ENCODE peak calls at places on chromosomes 6 and 20, in ten cellular contexts. U is fibroblast of mammary gland, Q is AG09309, X is prostate gland, I is IMR-90, D is cardiac muscle cell, F is psoas muscle, M is stomach, S is tibial nerve, O is AG04450. K is an unnamed sample.

GRCh38 chr20:38084425-38084951 is 50.9 kb downstream of the RPRD1B start:
- DNase-seq in M (no peak), I (peak), Q (no peak), X (peak), F (no peak), D (peak), O (peak), S (no peak), U (no peak), K (peak)

GRCh38 chr6:157005940-157006339 is 228.8 kb downstream of the ARID1B start:
- DNase-seq in S (no peak), U (no peak), I (no peak), Q (no peak), D (no peak), M (no peak), X (no peak), O (no peak), F (no peak), K (no peak)

GRCh38 chr20:33668087-33668790 is 1.5 kb downstream of the ACTL10 start:
- DNase-seq in D (no peak), I (no peak), O (no peak), F (no peak), S (peak), Q (no peak), M (peak), X (no peak), U (no peak), K (no peak)

GRCh38 chr6:111597687-111598086 is 8.0 kb downstream of the TRAF3IP2 start:
- DNase-seq in M (no peak), F (no peak), O (no peak), S (no peak), D (no peak), Q (no peak), I (no peak), U (no peak), X (no peak), K (no peak)

GRCh38 chr20:63791497-63792156 is 39.4 kb downstream of the ZBTB46 start:
- DNase-seq in S (no peak), F (no peak), M (no peak), X (no peak), Q (no peak), U (no peak), I (no peak), D (peak), O (no peak), K (no peak)

GRCh38 chr6:160015778-160016684 is 47.1 kb downstream of the IGF2R start:
- DNase-seq in S (no peak), O (no peak), D (no peak), X (no peak), I (no peak), M (no peak), Q (no peak), F (no peak), U (no peak), K (no peak)

GRCh38 chr6:158660331-158660730 is 10.5 kb downstream of the SYTL3 start:
- DNase-seq in Q (no peak), M (peak), S (no peak), X (peak), F (no peak), O (no peak), I (no peak), U (peak), D (peak), K (no peak)

GRCh38 chr6:20211941-20212391 is 303 bp downstream of the MBOAT1 start:
- DNase-seq in O (no peak), I (no peak), U (no peak), Q (no peak), D (peak), F (no peak), S (no peak), M (peak), X (peak), K (no peak)

GRCh38 chr20:4017051-4017702 is 1.8 kb upstream of the RNF24 start:
- DNase-seq in I (no peak), U (no peak), X (no peak), O (no peak), S (no peak), Q (no peak), M (no peak), D (no peak), F (no peak), K (no peak)

GRCh38 chr6:35071347-35071994 is 69.7 kb downstream of the TCP11 start:
- DNase-seq in X (no peak), S (no peak), M (no peak), U (no peak), O (no peak), D (no peak), Q (no peak), I (no peak), F (peak), K (no peak)

GRCh38 chr6:41505084-41506049 is 40.8 kb upstream of the FOXP4 start:
- DNase-seq in S (peak), X (peak), I (peak), F (peak), O (peak), Q (peak), D (peak), U (peak), M (peak), K (peak)

GRCh38 chr6:54876365-54876764 is 29.8 kb downstream of the FAM83B start:
- DNase-seq in S (no peak), I (no peak), D (no peak), F (no peak), X (no peak), M (no peak), O (no peak), U (no peak), Q (no peak), K (no peak)

GRCh38 chr20:50724851-50725721 is 6.3 kb upstream of the PARD6B start:
- DNase-seq in X (no peak), Q (peak), U (peak), O (peak), S (peak), M (peak), I (peak), D (peak), F (peak), K (peak)

GRCh38 chr6:129136751-129137150 is 253.8 kb downstream of the LAMA2 start:
- DNase-seq in O (no peak), X (no peak), D (no peak), S (no peak), U (no peak), M (no peak), I (no peak), Q (no peak), F (no peak), K (no peak)

GRCh38 chr6:91485047-91485446 is 898.2 kb upstream of the MAP3K7 start:
- DNase-seq in X (no peak), M (no peak), O (no peak), I (no peak), D (no peak), F (no peak), S (no peak), U (no peak), Q (no peak), K (no peak)
- TF ChIP-seq CTCF in X (no peak), M (no peak), O (no peak), I (no peak), D (no peak), F (no peak), S (no peak), U (no peak), Q (no peak), K (no peak)

DNA sequence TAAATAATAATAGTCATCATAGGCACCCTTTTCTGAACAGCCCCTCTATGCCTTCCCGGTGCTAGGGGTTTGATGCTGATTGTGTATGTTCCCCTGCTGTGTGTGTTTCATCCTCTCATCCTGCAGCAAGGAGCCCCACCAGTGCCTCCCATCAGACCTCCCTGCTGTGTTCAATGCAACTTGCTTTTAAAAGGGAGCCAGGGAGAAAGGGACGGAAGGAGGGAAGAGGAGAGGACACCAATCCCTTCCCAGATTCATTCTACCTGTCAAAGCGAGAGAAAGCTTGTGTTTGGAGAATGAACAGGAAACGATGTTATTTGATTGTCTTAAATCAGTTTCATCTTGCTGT is 259.2 kb downstream of the ADGB start:
- DNase-seq in X (no peak), Q (no peak), O (no peak), U (no peak), S (no peak), M (no peak), F (no peak), I (no peak), D (no peak), K (no peak)
- H3K4me3 ChIP-seq in X (no peak), Q (peak), O (peak), U (peak), S (peak), M (peak), F (peak), I (no peak), D (peak), K (peak)

DNA sequence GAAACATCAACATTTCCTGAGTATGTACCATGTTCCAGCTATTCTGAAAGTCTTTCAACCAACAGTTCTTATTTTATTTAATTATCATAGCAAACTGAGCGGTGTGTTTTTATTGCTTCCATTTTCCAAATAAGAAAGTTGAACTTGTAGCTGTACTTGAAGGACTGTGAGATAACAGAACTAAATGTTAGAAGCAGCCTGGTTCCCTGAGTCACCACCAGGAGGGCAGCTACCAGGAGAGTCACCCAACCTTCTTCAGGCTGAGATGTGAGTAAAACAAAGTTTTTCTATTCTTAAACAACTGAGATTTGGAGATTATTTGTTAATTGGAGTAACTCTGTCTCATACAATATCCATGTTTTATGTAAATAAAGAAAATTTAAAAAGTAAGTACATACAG is 403.4 kb downstream of the PKHD1 start:
- DNase-seq in O (no peak), F (no peak), S (no peak), X (no peak), D (no peak), I (no peak), Q (no peak), M (no peak), U (no peak), K (no peak)
- TF ChIP-seq CTCF in O (no peak), F (no peak), S (no peak), X (no peak), D (no peak), I (no peak), Q (no peak), M (no peak), U (no peak), K (no peak)

DNA sequence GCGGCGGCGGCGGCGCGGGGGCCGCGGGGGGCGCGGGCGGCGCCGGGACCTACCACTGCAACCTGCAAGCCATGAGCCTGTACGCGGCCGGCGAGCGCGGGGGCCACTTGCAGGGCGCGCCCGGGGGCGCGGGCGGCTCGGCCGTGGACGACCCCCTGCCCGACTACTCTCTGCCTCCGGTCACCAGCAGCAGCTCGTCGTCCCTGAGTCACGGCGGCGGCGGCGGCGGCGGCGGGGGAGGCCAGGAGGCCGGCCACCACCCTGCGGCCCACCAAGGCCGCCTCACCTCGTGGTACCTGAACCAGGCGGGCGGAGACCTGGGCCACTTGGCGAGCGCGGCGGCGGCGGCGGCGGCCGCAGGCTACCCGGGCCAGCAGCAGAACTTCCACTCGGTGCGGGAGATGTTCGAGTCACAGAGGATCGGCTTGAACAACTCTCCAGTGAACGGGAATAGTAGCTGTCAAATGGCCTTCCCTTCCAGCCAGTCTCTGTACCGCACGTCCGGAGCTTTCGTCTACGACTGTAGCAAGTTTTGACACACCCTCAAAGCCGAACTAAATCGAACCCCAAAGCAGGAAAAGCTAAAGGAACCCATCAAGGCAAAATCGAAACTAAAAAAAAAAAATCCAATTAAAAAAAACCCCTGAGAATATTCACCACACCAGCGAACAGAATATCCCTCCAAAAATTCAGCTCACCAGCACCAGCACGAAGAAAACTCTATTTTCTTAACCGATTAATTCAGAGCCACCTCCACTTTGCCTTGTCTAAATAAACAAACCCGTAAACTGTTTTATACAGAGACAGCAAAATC is 2.1 kb downstream of the FOXC1 start:
- DNase-seq in Q (no peak), D (peak), I (peak), X (no peak), U (no peak), F (no peak), M (no peak), O (no peak), S (peak), K (no peak)
- H3K4me3 ChIP-seq in Q (peak), D (peak), I (peak), X (peak), U (peak), F (peak), M (peak), O (peak), S (peak), K (peak)

GRCh38 chr20:35307666-35308653 is 15.7 kb upstream of the FAM83C start:
- DNase-seq in Q (peak), F (peak), D (peak), U (peak), O (no peak), M (peak), S (peak), I (peak), X (peak), K (peak)
- TF ChIP-seq CTCF in Q (no peak), F (no peak), D (no peak), U (no peak), O (no peak), M (no peak), S (no peak), I (no peak), X (no peak), K (no peak)

DNA sequence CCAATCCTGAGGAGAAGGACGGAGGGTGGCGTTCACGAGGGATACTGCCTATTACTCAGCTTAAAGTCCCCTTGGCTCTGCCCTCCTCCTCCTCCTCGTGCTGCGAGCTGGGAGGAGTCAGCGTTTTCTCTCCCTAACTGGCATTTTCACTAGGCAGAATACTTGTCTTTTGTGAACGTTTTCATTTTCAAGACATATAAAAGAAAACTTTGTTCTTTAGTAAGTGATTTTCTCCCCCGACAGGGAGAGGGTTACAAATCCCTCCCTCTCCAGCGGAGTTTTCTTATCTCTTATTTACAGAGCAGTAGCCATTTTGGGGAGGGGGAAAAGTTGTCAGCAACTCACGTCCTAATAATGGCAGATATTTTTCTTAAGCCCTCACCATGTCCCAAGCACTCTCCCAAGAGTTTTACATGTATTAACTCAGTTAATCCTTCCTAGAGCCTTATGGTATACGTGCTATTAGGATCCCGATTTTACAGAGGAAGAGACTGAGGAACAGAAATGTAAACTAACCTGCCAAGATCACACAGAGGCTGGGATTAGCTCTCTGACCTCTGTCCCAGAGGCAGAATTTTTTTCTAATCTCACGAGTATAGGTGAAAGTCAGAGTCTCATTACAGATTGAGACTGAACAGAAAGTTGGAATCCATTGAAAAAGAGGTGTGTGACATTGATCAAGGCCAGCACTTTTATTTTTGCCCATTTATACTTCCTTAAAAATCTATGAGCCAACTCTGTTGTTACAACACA is 30.0 kb upstream of the ZNF217 start:
- DNase-seq in U (peak), I (peak), Q (no peak), O (no peak), M (peak), X (peak), D (peak), S (peak), F (peak), K (no peak)
- H3K4me3 ChIP-seq in U (peak), I (peak), Q (peak), O (peak), M (peak), X (peak), D (peak), S (peak), F (peak), K (peak)

K was measured in HFF-Myc.